ENCODE peak calls at places on chromosomes 5 and 9, in six cellular contexts. One of them, this sample, is unnamed. For H3K4me1, the result is how much of the 10 kb centered on the place peaks cover.

GRCh38 chr5:67020231-67020630 is 176.4 kb downstream of the CD180 start:
- DNase-seq in breast epithelium: no peak
- DNase-seq in prostate gland: no peak
- DNase-seq in PC-3: no peak
- DNase-seq in ovary: no peak
- DNase-seq in DND-41: no peak
- DNase-seq in this sample: no peak

GRCh38 chr5:123147741-123148140 is 58.7 kb downstream of the PRDM6 start:
- DNase-seq in breast epithelium: no peak
- DNase-seq in prostate gland: no peak
- DNase-seq in PC-3: no peak
- DNase-seq in ovary: no peak
- DNase-seq in DND-41: no peak
- DNase-seq in this sample: no peak

GRCh38 chr5:89878733-89879132 is 530.8 kb downstream of the CETN3 start:
- DNase-seq in breast epithelium: no peak
- DNase-seq in prostate gland: no peak
- DNase-seq in PC-3: no peak
- DNase-seq in ovary: no peak
- DNase-seq in DND-41: no peak
- DNase-seq in this sample: no peak

GRCh38 chr5:77423022-77423750 is 68.9 kb downstream of the WDR41 start:
- DNase-seq in breast epithelium: no peak
- DNase-seq in prostate gland: no peak
- DNase-seq in PC-3: no peak
- DNase-seq in ovary: no peak
- DNase-seq in DND-41: no peak
- DNase-seq in this sample: no peak

GRCh38 chr9:3662671-3663070 is 136.9 kb upstream of the RFX3 start:
- DNase-seq in breast epithelium: no peak
- DNase-seq in prostate gland: no peak
- DNase-seq in PC-3: no peak
- DNase-seq in ovary: no peak
- DNase-seq in DND-41: no peak
- DNase-seq in this sample: no peak

GRCh38 chr5:160938532-160938931 is 86.5 kb upstream of the ATP10B start:
- DNase-seq in breast epithelium: no peak
- DNase-seq in prostate gland: no peak
- DNase-seq in PC-3: peak
- DNase-seq in ovary: no peak
- DNase-seq in DND-41: no peak
- DNase-seq in this sample: no peak

GRCh38 chr5:60972225-60972624 is 27.2 kb downstream of the NDUFAF2 start:
- DNase-seq in breast epithelium: no peak
- DNase-seq in prostate gland: no peak
- DNase-seq in PC-3: no peak
- DNase-seq in ovary: no peak
- DNase-seq in DND-41: no peak
- DNase-seq in this sample: no peak

GRCh38 chr5:57839025-57839424 is 356.4 kb upstream of the ACTBL2 start:
- DNase-seq in breast epithelium: no peak
- DNase-seq in prostate gland: no peak
- DNase-seq in PC-3: peak
- DNase-seq in ovary: no peak
- DNase-seq in DND-41: no peak
- DNase-seq in this sample: no peak

GRCh38 chr9:70315389-70315788 is 56.6 kb downstream of the SMC5 start:
- DNase-seq in breast epithelium: no peak
- DNase-seq in prostate gland: no peak
- DNase-seq in PC-3: peak
- DNase-seq in ovary: no peak
- DNase-seq in DND-41: no peak
- DNase-seq in this sample: no peak

GRCh38 chr9:85508616-85509015 is 233.1 kb downstream of the AGTPBP1 start:
- DNase-seq in breast epithelium: no peak
- DNase-seq in prostate gland: no peak
- DNase-seq in PC-3: no peak
- DNase-seq in ovary: no peak
- DNase-seq in DND-41: no peak
- DNase-seq in this sample: no peak

GRCh38 chr5:156913719-156914370 is 49.2 kb downstream of the TIMD4 start:
- DNase-seq in breast epithelium: no peak
- DNase-seq in prostate gland: no peak
- DNase-seq in PC-3: no peak
- DNase-seq in ovary: no peak
- DNase-seq in DND-41: no peak
- DNase-seq in this sample: peak

GRCh38 chr5:36374275-36374862 is 72.7 kb upstream of the RANBP3L start:
- DNase-seq in breast epithelium: no peak
- DNase-seq in prostate gland: no peak
- DNase-seq in PC-3: peak
- DNase-seq in ovary: no peak
- DNase-seq in DND-41: no peak
- DNase-seq in this sample: no peak

GRCh38 chr9:34454571-34455065 is 3.8 kb downstream of the FAM219A start:
- DNase-seq in breast epithelium: no peak
- DNase-seq in prostate gland: no peak
- DNase-seq in PC-3: peak
- DNase-seq in ovary: no peak
- DNase-seq in DND-41: no peak
- DNase-seq in this sample: no peak

GRCh38 chr9:134637241-134637640 is 4.4 kb upstream of the COL5A1 start:
- DNase-seq in breast epithelium: no peak
- DNase-seq in prostate gland: no peak
- DNase-seq in PC-3: no peak
- DNase-seq in ovary: peak
- DNase-seq in DND-41: no peak
- DNase-seq in this sample: no peak

GRCh38 chr5:146213210-146213838 is 9.9 kb downstream of the RBM27 start:
- DNase-seq in breast epithelium: no peak
- DNase-seq in prostate gland: no peak
- DNase-seq in PC-3: no peak
- DNase-seq in ovary: no peak
- DNase-seq in DND-41: no peak
- DNase-seq in this sample: no peak

GRCh38 chr9:128056887-128057723 is 10.0 kb downstream of the NAIF1 start:
- DNase-seq in breast epithelium: peak
- DNase-seq in prostate gland: peak
- DNase-seq in PC-3: peak
- DNase-seq in ovary: no peak
- DNase-seq in DND-41: no peak
- DNase-seq in this sample: no peak

GRCh38 chr5:158207733-158208132 is 348.8 kb upstream of the CLINT1 start:
- DNase-seq in breast epithelium: no peak
- DNase-seq in prostate gland: no peak
- DNase-seq in PC-3: no peak
- DNase-seq in ovary: no peak
- DNase-seq in DND-41: no peak
- DNase-seq in this sample: no peak

GRCh38 chr9:71121275-71122168 is at the start of gene TRPM3:
- DNase-seq in breast epithelium: no peak
- DNase-seq in prostate gland: no peak
- DNase-seq in PC-3: no peak
- DNase-seq in ovary: no peak
- DNase-seq in DND-41: no peak
- DNase-seq in this sample: no peak

GRCh38 chr5:173290477-173291131 is 37.6 kb downstream of the STC2 start:
- DNase-seq in breast epithelium: no peak
- DNase-seq in prostate gland: no peak
- DNase-seq in PC-3: no peak
- DNase-seq in ovary: no peak
- DNase-seq in DND-41: no peak
- DNase-seq in this sample: no peak

GRCh38 chr5:112201141-112201540 is 217.9 kb downstream of the EPB41L4A start:
- DNase-seq in breast epithelium: no peak
- DNase-seq in prostate gland: no peak
- DNase-seq in PC-3: no peak
- DNase-seq in ovary: no peak
- DNase-seq in DND-41: no peak
- DNase-seq in this sample: no peak

GRCh38 chr5:14807471-14807870 is 64.1 kb downstream of the ANKH start:
- DNase-seq in breast epithelium: no peak
- DNase-seq in prostate gland: no peak
- DNase-seq in PC-3: no peak
- DNase-seq in ovary: no peak
- DNase-seq in DND-41: no peak
- DNase-seq in this sample: no peak

GRCh38 chr5:66814146-66814991 is 218.2 kb downstream of the MAST4 start:
- DNase-seq in breast epithelium: no peak
- DNase-seq in prostate gland: peak
- DNase-seq in PC-3: peak
- DNase-seq in ovary: no peak
- DNase-seq in DND-41: peak
- DNase-seq in this sample: peak

GRCh38 chr5:14577079-14577725 is 4.4 kb upstream of the OTULINL start:
- DNase-seq in breast epithelium: no peak
- DNase-seq in prostate gland: no peak
- DNase-seq in PC-3: no peak
- DNase-seq in ovary: no peak
- DNase-seq in DND-41: no peak
- DNase-seq in this sample: no peak

GRCh38 chr5:181187500-181188213 is 17.3 kb downstream of the TRIM7 start:
- DNase-seq in breast epithelium: peak
- DNase-seq in prostate gland: peak
- DNase-seq in PC-3: peak
- DNase-seq in ovary: peak
- DNase-seq in DND-41: peak
- DNase-seq in this sample: peak
- TF ChIP-seq CTCF in breast epithelium: no peak
- TF ChIP-seq CTCF in prostate gland: no peak
- TF ChIP-seq CTCF in PC-3: peak
- TF ChIP-seq CTCF in ovary: no peak
- TF ChIP-seq CTCF in DND-41: no peak
- TF ChIP-seq CTCF in this sample: no peak

DNA sequence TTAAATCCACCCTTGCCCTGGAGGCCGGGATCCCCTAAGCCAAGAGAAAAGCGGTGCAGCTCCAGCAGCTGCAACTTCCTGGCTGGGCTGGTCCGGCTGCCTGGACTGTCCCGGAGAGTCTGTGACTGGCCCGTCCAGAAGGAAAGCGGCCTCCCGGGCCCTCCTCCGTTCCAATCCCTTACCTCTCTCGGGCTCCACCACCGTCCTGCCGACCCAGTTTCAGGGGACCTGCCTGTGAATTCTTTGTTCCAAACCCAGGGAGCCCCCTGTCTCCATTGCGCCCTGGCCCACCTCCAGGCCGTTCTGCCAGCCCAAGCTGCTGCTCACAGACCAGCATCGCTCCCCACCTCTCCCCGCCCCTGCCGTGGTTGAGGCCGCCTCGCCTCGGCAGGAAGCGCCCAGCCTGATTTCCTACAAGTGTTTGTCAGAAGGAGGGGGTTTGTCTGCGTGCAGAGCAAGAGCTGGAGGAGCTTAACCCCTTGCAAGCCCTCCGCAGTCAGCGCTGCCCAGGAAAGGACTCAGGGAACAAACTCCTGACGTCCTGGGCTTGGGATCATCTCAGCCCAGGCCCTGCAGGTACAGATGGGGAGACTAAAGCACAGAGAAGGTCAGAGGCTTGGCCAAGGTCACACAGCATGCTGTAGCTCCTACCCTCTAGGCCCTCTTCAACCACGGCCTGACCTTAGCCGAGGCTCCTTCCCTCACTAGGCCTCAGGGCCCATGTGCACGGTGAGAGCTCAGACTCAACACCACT is at the start of gene AKNA:
- DNase-seq in breast epithelium: peak
- DNase-seq in prostate gland: peak
- DNase-seq in PC-3: no peak
- DNase-seq in ovary: peak
- DNase-seq in DND-41: peak
- DNase-seq in this sample: peak
- H3K4me1 ChIP-seq in breast epithelium: under half
- H3K4me1 ChIP-seq in prostate gland: under half
- H3K4me1 ChIP-seq in PC-3: under half
- H3K4me1 ChIP-seq in ovary: under half
- H3K4me1 ChIP-seq in DND-41: half or more
- H3K4me1 ChIP-seq in this sample: half or more

GRCh38 chr5:52788505-52788821 is 747 bp downstream of the ITGA1 start:
- DNase-seq in breast epithelium: no peak
- DNase-seq in prostate gland: no peak
- DNase-seq in PC-3: no peak
- DNase-seq in ovary: no peak
- DNase-seq in DND-41: no peak
- DNase-seq in this sample: no peak

GRCh38 chr5:52787600-52788504 is at the start of the genes ITGA1 and PELO:
- DNase-seq in breast epithelium: peak
- DNase-seq in prostate gland: peak
- DNase-seq in PC-3: peak
- DNase-seq in ovary: peak
- DNase-seq in DND-41: peak
- DNase-seq in this sample: peak

GRCh38 chr5:52786391-52786790 is 1.3 kb upstream of the ITGA1 start:
- DNase-seq in breast epithelium: no peak
- DNase-seq in prostate gland: no peak
- DNase-seq in PC-3: peak
- DNase-seq in ovary: no peak
- DNase-seq in DND-41: no peak
- DNase-seq in this sample: no peak

GRCh38 chr5:52789378-52789777 is 1.7 kb downstream of the ITGA1 start:
- DNase-seq in breast epithelium: no peak
- DNase-seq in prostate gland: no peak
- DNase-seq in PC-3: no peak
- DNase-seq in ovary: no peak
- DNase-seq in DND-41: no peak
- DNase-seq in this sample: no peak

GRCh38 chr5:52786937-52787599 is 648 bp upstream of the ITGA1 start:
- DNase-seq in breast epithelium: no peak
- DNase-seq in prostate gland: peak
- DNase-seq in PC-3: no peak
- DNase-seq in ovary: no peak
- DNase-seq in DND-41: no peak
- DNase-seq in this sample: no peak
- TF ChIP-seq CTCF in breast epithelium: no peak
- TF ChIP-seq CTCF in prostate gland: no peak
- TF ChIP-seq CTCF in PC-3: peak
- TF ChIP-seq CTCF in ovary: no peak
- TF ChIP-seq CTCF in DND-41: peak
- TF ChIP-seq CTCF in this sample: peak

GRCh38 chr5:142823176-142823575 is 53.0 kb downstream of the ARHGAP26 start:
- DNase-seq in breast epithelium: no peak
- DNase-seq in prostate gland: no peak
- DNase-seq in PC-3: peak
- DNase-seq in ovary: no peak
- DNase-seq in DND-41: no peak
- DNase-seq in this sample: no peak
- H3K4me1 ChIP-seq in breast epithelium: under half
- H3K4me1 ChIP-seq in prostate gland: under half
- H3K4me1 ChIP-seq in PC-3: half or more
- H3K4me1 ChIP-seq in ovary: under half
- H3K4me1 ChIP-seq in DND-41: under half
- H3K4me1 ChIP-seq in this sample: under half

DNA sequence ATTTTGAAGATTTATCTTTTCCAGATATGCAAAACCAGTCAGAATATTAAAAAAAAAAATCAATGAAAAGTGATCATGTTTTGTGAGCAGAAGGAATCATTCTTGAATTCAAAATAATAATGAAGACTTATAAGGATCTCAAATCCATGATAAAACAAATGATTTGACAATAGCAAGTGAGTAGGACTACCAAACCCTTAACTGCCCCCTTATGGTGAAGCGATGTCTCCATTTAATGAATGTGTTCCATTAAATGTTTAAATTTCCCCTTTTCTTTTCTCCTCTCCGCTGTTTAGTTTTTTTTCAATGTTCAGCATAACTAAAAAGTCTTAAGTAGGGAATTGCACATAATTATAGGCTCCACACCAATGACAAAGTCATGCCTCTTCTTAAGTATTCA is 12.2 kb upstream of the MARCHF3 start:
- DNase-seq in breast epithelium: no peak
- DNase-seq in prostate gland: no peak
- DNase-seq in PC-3: no peak
- DNase-seq in ovary: no peak
- DNase-seq in DND-41: no peak
- DNase-seq in this sample: no peak
- TF ChIP-seq CTCF in breast epithelium: no peak
- TF ChIP-seq CTCF in prostate gland: no peak
- TF ChIP-seq CTCF in PC-3: peak
- TF ChIP-seq CTCF in ovary: no peak
- TF ChIP-seq CTCF in DND-41: no peak
- TF ChIP-seq CTCF in this sample: no peak